ENCODE peak calls at places on chromosomes 4 and X, in seven cellular contexts. M, D, S, A, N, V and U are unnamed samples.

GRCh38 chr4:125551451-125551850 is 236.7 kb downstream of the FAT4 start:
- DNase-seq in M (no peak), N (no peak), A (no peak), V (no peak), S (no peak), D (no peak), U (no peak)

GRCh38 chr4:80540785-80541469 is 205.4 kb downstream of the CFAP299 start:
- DNase-seq in A (no peak), V (no peak), M (peak), D (no peak), S (no peak), N (no peak), U (no peak)

GRCh38 chr4:124946696-124947095 is 234.2 kb upstream of the ANKRD50 start:
- DNase-seq in D (no peak), M (no peak), S (no peak), V (no peak), A (no peak), N (no peak), U (peak)

GRCh38 chr4:186669159-186669720 is 54.4 kb downstream of the FAT1 start:
- DNase-seq in A (no peak), D (no peak), N (peak), V (no peak), M (peak), S (no peak), U (peak)

GRCh38 chr4:67122029-67122428 is 423.3 kb downstream of the CENPC start:
- DNase-seq in M (no peak), S (no peak), V (no peak), A (peak), D (no peak), N (no peak), U (peak)

GRCh38 chr4:61543976-61544375 is 343.9 kb downstream of the ADGRL3 start:
- DNase-seq in A (no peak), M (no peak), N (no peak), S (no peak), V (no peak), D (no peak), U (no peak)

GRCh38 chr4:8330821-8331566 is 61.4 kb downstream of the HTRA3 start:
- DNase-seq in D (no peak), S (no peak), A (no peak), M (no peak), N (peak), V (no peak), U (no peak)

GRCh38 chr4:138964716-138965426 is 50.7 kb upstream of the NOCT start:
- DNase-seq in N (no peak), S (no peak), A (no peak), M (no peak), V (no peak), D (no peak), U (no peak)

GRCh38 chrX:20620301-20620700 is 353.6 kb upstream of the RPS6KA3 start:
- DNase-seq in A (no peak), V (no peak), M (no peak), S (no peak), D (no peak), N (no peak), U (no peak)

GRCh38 chrX:53284684-53285447 is 3.5 kb upstream of the IQSEC2 start:
- DNase-seq in V (peak), A (peak), N (peak), M (no peak), D (peak), S (no peak), U (peak)

GRCh38 chr4:174037049-174037448 is 246.4 kb downstream of the FBXO8 start:
- DNase-seq in N (no peak), A (no peak), V (no peak), M (no peak), S (no peak), D (no peak), U (no peak)

GRCh38 chr4:38078590-38079381 is 118.6 kb downstream of the PTTG2 start:
- DNase-seq in S (no peak), A (no peak), V (no peak), D (no peak), M (peak), N (no peak), U (peak)

GRCh38 chr4:82797591-82798081 is 960 bp downstream of the SCD5 start:
- DNase-seq in D (no peak), A (peak), V (no peak), N (peak), S (peak), M (no peak), U (peak)

GRCh38 chrX:103373581-103373980 is 2.8 kb upstream of the BEX3 start:
- DNase-seq in D (no peak), A (no peak), N (no peak), M (no peak), S (no peak), V (no peak), U (no peak)

GRCh38 chrX:149151805-149152757 is 353.0 kb downstream of the IDS start:
- DNase-seq in M (no peak), S (no peak), D (no peak), A (no peak), V (no peak), N (no peak), U (no peak)

GRCh38 chr4:99414401-99414800 is 20.7 kb downstream of the ADH7 start:
- DNase-seq in S (no peak), A (no peak), V (no peak), M (no peak), N (no peak), D (no peak), U (no peak)

GRCh38 chr4:108193891-108194672 is 25.4 kb upstream of the LEF1 start:
- DNase-seq in S (no peak), A (peak), N (no peak), V (no peak), M (no peak), D (no peak), U (no peak)

GRCh38 chr4:76214269-76214628 is 625 bp upstream of the SCARB2 start:
- DNase-seq in A (peak), D (no peak), V (no peak), M (no peak), N (no peak), S (no peak), U (no peak)